ENCODE peak calls at places on chromosomes 13 and 19, in nine cellular contexts. One of them, this sample, is unnamed.

GRCh38 chr13:99290890-99291289 is 16.3 kb downstream of the GPR183 start:
- DNase-seq in IMR-90: no peak
- DNase-seq in foreskin fibroblast: no peak
- DNase-seq in fibroblast of lung: no peak
- DNase-seq in tibial nerve: no peak
- DNase-seq in dorsolateral prefrontal cortex: no peak
- DNase-seq in ovary: no peak
- DNase-seq in uterus: no peak
- DNase-seq in hepatocyte: no peak
- DNase-seq in this sample: no peak

GRCh38 chr13:44971656-44972595 is 17.3 kb downstream of the NUFIP1 start:
- DNase-seq in IMR-90: peak; percentile 68
- DNase-seq in foreskin fibroblast: no peak
- DNase-seq in fibroblast of lung: peak; percentile 73
- DNase-seq in tibial nerve: no peak
- DNase-seq in dorsolateral prefrontal cortex: no peak
- DNase-seq in ovary: no peak
- DNase-seq in uterus: no peak
- DNase-seq in hepatocyte: no peak
- DNase-seq in this sample: peak; percentile 62

GRCh38 chr13:99064624-99065249 is 86.9 kb upstream of the DOCK9 start:
- DNase-seq in IMR-90: no peak
- DNase-seq in foreskin fibroblast: no peak
- DNase-seq in fibroblast of lung: no peak
- DNase-seq in tibial nerve: no peak
- DNase-seq in dorsolateral prefrontal cortex: no peak
- DNase-seq in ovary: no peak
- DNase-seq in uterus: no peak
- DNase-seq in hepatocyte: no peak
- DNase-seq in this sample: no peak

GRCh38 chr13:49820591-49821215 is 28.2 kb upstream of the KPNA3 start:
- DNase-seq in IMR-90: no peak
- DNase-seq in foreskin fibroblast: no peak
- DNase-seq in fibroblast of lung: no peak
- DNase-seq in tibial nerve: no peak
- DNase-seq in dorsolateral prefrontal cortex: no peak
- DNase-seq in ovary: no peak
- DNase-seq in uterus: no peak
- DNase-seq in hepatocyte: peak; percentile 63
- DNase-seq in this sample: no peak

GRCh38 chr13:52070929-52071523 is 46.5 kb downstream of the UTP14C start:
- DNase-seq in IMR-90: peak; percentile 32
- DNase-seq in foreskin fibroblast: peak; percentile 64
- DNase-seq in fibroblast of lung: peak; percentile 20
- DNase-seq in tibial nerve: no peak
- DNase-seq in dorsolateral prefrontal cortex: no peak
- DNase-seq in ovary: no peak
- DNase-seq in uterus: no peak
- DNase-seq in hepatocyte: no peak
- DNase-seq in this sample: peak; percentile 58

GRCh38 chr13:70732611-70733010 is 624.4 kb upstream of the KLHL1 start:
- DNase-seq in IMR-90: no peak
- DNase-seq in foreskin fibroblast: no peak
- DNase-seq in fibroblast of lung: no peak
- DNase-seq in tibial nerve: no peak
- DNase-seq in dorsolateral prefrontal cortex: no peak
- DNase-seq in ovary: no peak
- DNase-seq in uterus: no peak
- DNase-seq in hepatocyte: no peak
- DNase-seq in this sample: no peak

GRCh38 chr13:80134360-80134759 is 206.6 kb downstream of the SPRY2 start:
- DNase-seq in IMR-90: no peak
- DNase-seq in foreskin fibroblast: no peak
- DNase-seq in fibroblast of lung: no peak
- DNase-seq in tibial nerve: no peak
- DNase-seq in dorsolateral prefrontal cortex: no peak
- DNase-seq in ovary: no peak
- DNase-seq in uterus: no peak
- DNase-seq in hepatocyte: no peak
- DNase-seq in this sample: no peak

GRCh38 chr13:110617326-110618072 is 2.2 kb downstream of the NAXD start:
- DNase-seq in IMR-90: peak; percentile 97
- DNase-seq in foreskin fibroblast: peak; percentile 80
- DNase-seq in fibroblast of lung: peak; percentile 79
- DNase-seq in tibial nerve: no peak
- DNase-seq in dorsolateral prefrontal cortex: no peak
- DNase-seq in ovary: peak; percentile 81
- DNase-seq in uterus: peak; percentile 45
- DNase-seq in hepatocyte: peak; percentile 69
- DNase-seq in this sample: peak; percentile 96

GRCh38 chr19:55188620-55189019 is 8.5 kb upstream of the SYT5 start:
- DNase-seq in IMR-90: no peak
- DNase-seq in foreskin fibroblast: no peak
- DNase-seq in fibroblast of lung: no peak
- DNase-seq in tibial nerve: no peak
- DNase-seq in dorsolateral prefrontal cortex: no peak
- DNase-seq in ovary: no peak
- DNase-seq in uterus: no peak
- DNase-seq in hepatocyte: no peak
- DNase-seq in this sample: no peak

GRCh38 chr13:76965759-76966421 is 17.6 kb downstream of the ACOD1 start:
- DNase-seq in IMR-90: peak; percentile 61
- DNase-seq in foreskin fibroblast: peak; percentile 92
- DNase-seq in fibroblast of lung: peak; percentile 75
- DNase-seq in tibial nerve: peak; percentile 39
- DNase-seq in dorsolateral prefrontal cortex: no peak
- DNase-seq in ovary: peak; percentile 79
- DNase-seq in uterus: peak; percentile 26
- DNase-seq in hepatocyte: peak; percentile 71
- DNase-seq in this sample: peak; percentile 93

GRCh38 chr13:55437162-55437561 is 1703.6 kb upstream of the PRR20A start:
- DNase-seq in IMR-90: no peak
- DNase-seq in foreskin fibroblast: no peak
- DNase-seq in fibroblast of lung: no peak
- DNase-seq in tibial nerve: no peak
- DNase-seq in dorsolateral prefrontal cortex: no peak
- DNase-seq in ovary: no peak
- DNase-seq in uterus: no peak
- DNase-seq in hepatocyte: no peak
- DNase-seq in this sample: no peak

GRCh38 chr19:13884726-13885591 is 8.0 kb downstream of the NANOS3 start:
- DNase-seq in IMR-90: no peak
- DNase-seq in foreskin fibroblast: no peak
- DNase-seq in fibroblast of lung: no peak
- DNase-seq in tibial nerve: peak; percentile 35
- DNase-seq in dorsolateral prefrontal cortex: no peak
- DNase-seq in ovary: no peak
- DNase-seq in uterus: no peak
- DNase-seq in hepatocyte: no peak
- DNase-seq in this sample: no peak

GRCh38 chr19:52735734-52736133 is 890 bp upstream of the ZNF611 start:
- DNase-seq in IMR-90: no peak
- DNase-seq in foreskin fibroblast: peak; percentile 19
- DNase-seq in fibroblast of lung: peak; percentile 72
- DNase-seq in tibial nerve: peak; percentile 46
- DNase-seq in dorsolateral prefrontal cortex: peak; percentile 32
- DNase-seq in ovary: peak; percentile 57
- DNase-seq in uterus: peak; percentile 82
- DNase-seq in hepatocyte: peak; percentile 90
- DNase-seq in this sample: peak; percentile 75

GRCh38 chr13:100333141-100333540 is 244.2 kb downstream of the PCCA start:
- DNase-seq in IMR-90: no peak
- DNase-seq in foreskin fibroblast: no peak
- DNase-seq in fibroblast of lung: no peak
- DNase-seq in tibial nerve: no peak
- DNase-seq in dorsolateral prefrontal cortex: no peak
- DNase-seq in ovary: no peak
- DNase-seq in uterus: no peak
- DNase-seq in hepatocyte: no peak
- DNase-seq in this sample: no peak

GRCh38 chr13:45989607-45990006 is 62.9 kb downstream of the ZC3H13 start:
- DNase-seq in IMR-90: peak; percentile 86
- DNase-seq in foreskin fibroblast: peak; percentile 86
- DNase-seq in fibroblast of lung: peak; percentile 65
- DNase-seq in tibial nerve: no peak
- DNase-seq in dorsolateral prefrontal cortex: no peak
- DNase-seq in ovary: no peak
- DNase-seq in uterus: no peak
- DNase-seq in hepatocyte: no peak
- DNase-seq in this sample: peak; percentile 89

GRCh38 chr19:23823952-23824389 is 65.3 kb upstream of the ZNF681 start:
- DNase-seq in IMR-90: no peak
- DNase-seq in foreskin fibroblast: no peak
- DNase-seq in fibroblast of lung: peak; percentile 1
- DNase-seq in tibial nerve: no peak
- DNase-seq in dorsolateral prefrontal cortex: no peak
- DNase-seq in ovary: no peak
- DNase-seq in uterus: no peak
- DNase-seq in hepatocyte: no peak
- DNase-seq in this sample: peak; percentile 11

GRCh38 chr19:7545904-7546303 is 10.4 kb downstream of the PNPLA6 start:
- DNase-seq in IMR-90: no peak
- DNase-seq in foreskin fibroblast: no peak
- DNase-seq in fibroblast of lung: no peak
- DNase-seq in tibial nerve: no peak
- DNase-seq in dorsolateral prefrontal cortex: no peak
- DNase-seq in ovary: no peak
- DNase-seq in uterus: no peak
- DNase-seq in hepatocyte: no peak
- DNase-seq in this sample: no peak

GRCh38 chr13:26759156-26759906 is 1.3 kb downstream of the GPR12 start:
- DNase-seq in IMR-90: no peak
- DNase-seq in foreskin fibroblast: peak; percentile 3
- DNase-seq in fibroblast of lung: no peak
- DNase-seq in tibial nerve: no peak
- DNase-seq in dorsolateral prefrontal cortex: no peak
- DNase-seq in ovary: no peak
- DNase-seq in uterus: no peak
- DNase-seq in hepatocyte: no peak
- DNase-seq in this sample: no peak

DNA sequence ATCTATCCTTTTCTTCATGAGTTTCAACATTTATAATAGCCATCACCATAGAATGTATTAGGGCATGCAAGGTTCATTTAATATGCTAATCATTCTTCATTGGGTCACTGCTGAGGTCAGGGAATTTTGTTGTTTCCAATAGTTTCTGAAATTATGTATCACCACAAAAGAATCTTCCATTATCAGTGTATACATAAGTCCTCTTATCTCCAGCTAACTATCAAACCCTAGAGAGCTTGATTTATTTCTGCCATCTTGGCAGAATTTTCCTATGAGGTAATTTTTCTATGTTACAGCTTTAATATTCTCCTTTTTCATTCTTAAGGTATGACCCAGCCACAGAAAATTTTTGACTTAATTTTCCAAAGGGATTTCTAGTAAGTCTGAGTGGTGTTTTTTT is 415.0 kb upstream of the SLITRK1 start:
- DNase-seq in IMR-90: peak; percentile 1
- DNase-seq in foreskin fibroblast: no peak
- DNase-seq in fibroblast of lung: peak; percentile 68
- DNase-seq in tibial nerve: no peak
- DNase-seq in dorsolateral prefrontal cortex: no peak
- DNase-seq in ovary: no peak
- DNase-seq in uterus: no peak
- DNase-seq in hepatocyte: no peak
- DNase-seq in this sample: no peak
- H3K4me3 ChIP-seq in IMR-90: no peak overlapping the region
- H3K4me3 ChIP-seq in foreskin fibroblast: no peak overlapping the region
- H3K4me3 ChIP-seq in fibroblast of lung: no peak overlapping the region
- H3K4me3 ChIP-seq in tibial nerve: no peak overlapping the region
- H3K4me3 ChIP-seq in dorsolateral prefrontal cortex: no peak overlapping the region
- H3K4me3 ChIP-seq in ovary: no peak overlapping the region
- H3K4me3 ChIP-seq in uterus: no peak overlapping the region
- H3K4me3 ChIP-seq in hepatocyte: no peak overlapping the region
- H3K4me3 ChIP-seq in this sample: no peak overlapping the region

GRCh38 chr19:45581576-45581975 is 3.0 kb downstream of the OPA3 start:
- DNase-seq in IMR-90: no peak
- DNase-seq in foreskin fibroblast: no peak
- DNase-seq in fibroblast of lung: peak; percentile 27
- DNase-seq in tibial nerve: no peak
- DNase-seq in dorsolateral prefrontal cortex: no peak
- DNase-seq in ovary: no peak
- DNase-seq in uterus: no peak
- DNase-seq in hepatocyte: no peak
- DNase-seq in this sample: no peak
- TF ChIP-seq CTCF in IMR-90: no peak
- TF ChIP-seq CTCF in foreskin fibroblast: no peak
- TF ChIP-seq CTCF in fibroblast of lung: no peak
- TF ChIP-seq CTCF in tibial nerve: no peak
- TF ChIP-seq CTCF in dorsolateral prefrontal cortex: no peak
- TF ChIP-seq CTCF in ovary: no peak
- TF ChIP-seq CTCF in uterus: no peak
- TF ChIP-seq CTCF in hepatocyte: no peak
- TF ChIP-seq CTCF in this sample: no peak

DNA sequence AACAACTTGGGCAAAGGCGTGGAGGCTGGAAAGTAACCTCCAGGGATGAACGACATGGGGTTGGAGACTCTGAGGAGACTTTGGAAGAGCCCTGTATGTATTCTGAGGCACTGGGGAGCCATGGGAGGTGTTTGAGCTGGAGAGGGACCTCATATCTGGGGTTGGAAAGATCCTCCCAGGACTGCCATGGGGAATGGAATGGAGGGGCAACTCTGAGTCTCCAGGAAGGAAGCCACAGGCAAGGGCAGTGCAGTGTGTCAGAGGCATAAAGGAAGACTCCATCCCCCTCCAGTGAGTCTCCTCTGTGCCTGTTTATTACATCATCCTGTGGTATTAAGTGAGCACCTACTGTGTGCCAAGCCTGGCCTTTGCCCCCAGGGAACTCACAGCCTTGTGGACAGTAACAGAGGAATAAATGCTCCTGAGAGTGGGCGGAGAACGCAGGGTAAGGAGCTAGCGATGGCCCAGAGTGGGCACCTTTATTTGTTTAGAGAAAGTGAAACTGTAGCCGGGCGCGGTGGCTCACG is 7.7 kb downstream of the PEAK3 start:
- DNase-seq in IMR-90: no peak
- DNase-seq in foreskin fibroblast: peak; percentile 34
- DNase-seq in fibroblast of lung: no peak
- DNase-seq in tibial nerve: no peak
- DNase-seq in dorsolateral prefrontal cortex: no peak
- DNase-seq in ovary: no peak
- DNase-seq in uterus: no peak
- DNase-seq in hepatocyte: no peak
- DNase-seq in this sample: no peak
- H3K4me3 ChIP-seq in IMR-90: no peak overlapping the region
- H3K4me3 ChIP-seq in foreskin fibroblast: peak overlapping the region; percentile 36
- H3K4me3 ChIP-seq in fibroblast of lung: no peak overlapping the region
- H3K4me3 ChIP-seq in tibial nerve: no peak overlapping the region
- H3K4me3 ChIP-seq in dorsolateral prefrontal cortex: no peak overlapping the region
- H3K4me3 ChIP-seq in ovary: no peak overlapping the region
- H3K4me3 ChIP-seq in uterus: no peak overlapping the region
- H3K4me3 ChIP-seq in hepatocyte: no peak overlapping the region
- H3K4me3 ChIP-seq in this sample: no peak overlapping the region

DNA sequence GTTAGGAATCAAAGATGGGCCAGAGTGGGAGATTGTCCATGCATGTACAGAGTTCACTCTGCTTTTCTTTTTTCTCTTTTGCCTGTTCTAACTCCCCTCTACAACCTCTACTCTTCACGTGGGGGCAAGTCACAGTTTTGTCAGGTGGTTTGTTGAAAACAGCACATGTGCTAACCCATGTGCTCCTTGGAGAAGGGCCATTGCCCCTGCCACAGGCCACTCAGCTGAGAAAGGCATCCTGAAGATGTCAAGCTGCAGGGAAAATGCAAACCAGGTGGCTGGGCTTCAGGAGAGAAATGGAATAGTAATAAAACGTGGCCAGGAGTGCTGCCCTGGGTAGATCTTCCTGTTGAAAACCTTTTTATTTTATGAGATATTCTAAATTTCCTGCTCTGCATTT is 35.3 kb upstream of the SLC10A2 start:
- DNase-seq in IMR-90: no peak
- DNase-seq in foreskin fibroblast: peak; percentile 3
- DNase-seq in fibroblast of lung: no peak
- DNase-seq in tibial nerve: no peak
- DNase-seq in dorsolateral prefrontal cortex: no peak
- DNase-seq in ovary: no peak
- DNase-seq in uterus: no peak
- DNase-seq in hepatocyte: no peak
- DNase-seq in this sample: no peak
- TF ChIP-seq CTCF in IMR-90: no peak
- TF ChIP-seq CTCF in foreskin fibroblast: no peak
- TF ChIP-seq CTCF in fibroblast of lung: no peak
- TF ChIP-seq CTCF in tibial nerve: no peak
- TF ChIP-seq CTCF in dorsolateral prefrontal cortex: no peak
- TF ChIP-seq CTCF in ovary: no peak
- TF ChIP-seq CTCF in uterus: no peak
- TF ChIP-seq CTCF in hepatocyte: no peak
- TF ChIP-seq CTCF in this sample: no peak

This sample was measured in choroid plexus epithelial cell.